ENCODE peak calls at places on chromosome 20, in ten cellular contexts. W, H, B, P, J, O, M, R, A and E are unnamed samples.
A peak's percentile ranks its signal among the peaks of the same experiment; 100 is the strongest.

GRCh38 chr20:44997171-44997570 is 30.9 kb downstream of the STK4 start:
- DNase-seq in O (no peak), H (no peak), R (no peak), B (no peak), W (no peak), J (no peak), A (no peak), P (no peak), M (no peak), E (no peak)

GRCh38 chr20:20668639-20669038 is 43.8 kb downstream of the RALGAPA2 start:
- DNase-seq in H (no peak), B (no peak), R (no peak), M (peak; percentile 9), W (no peak), O (peak; percentile 71), J (no peak), P (no peak), A (no peak), E (peak; percentile 69)

GRCh38 chr20:2703716-2704475 is 11.3 kb downstream of the EBF4 start:
- DNase-seq in H (no peak), W (no peak), M (no peak), P (no peak), A (no peak), B (no peak), R (no peak), J (no peak), O (no peak), E (no peak)

GRCh38 chr20:32995802-32996201 is 8.4 kb downstream of the SUN5 start:
- DNase-seq in W (no peak), B (no peak), O (no peak), A (no peak), P (no peak), M (no peak), H (no peak), R (no peak), J (no peak), E (no peak)

GRCh38 chr20:44725852-44726251 is 10.7 kb downstream of the CCN5 start:
- DNase-seq in R (no peak), O (no peak), B (no peak), W (no peak), A (no peak), J (no peak), H (no peak), M (no peak), P (no peak), E (no peak)

GRCh38 chr20:25368526-25368925 is 22.1 kb downstream of the ABHD12 start:
- DNase-seq in W (no peak), R (no peak), O (no peak), H (no peak), P (no peak), B (no peak), M (no peak), J (no peak), A (no peak), E (no peak)

GRCh38 chr20:43536817-43537440 is 21.9 kb upstream of the SGK2 start:
- DNase-seq in W (no peak), B (peak; percentile 24), J (peak; percentile 62), A (no peak), H (no peak), O (no peak), P (no peak), R (no peak), M (no peak), E (no peak)

GRCh38 chr20:38875170-38875993 is 50.8 kb upstream of the FAM83D start:
- DNase-seq in A (peak; percentile 69), R (no peak), O (peak; percentile 79), B (no peak), H (no peak), W (no peak), P (no peak), J (no peak), M (no peak), E (peak; percentile 97)

GRCh38 chr20:34343458-34344255 is 19.4 kb upstream of the ITCH start:
- DNase-seq in J (no peak), M (no peak), R (no peak), H (no peak), A (no peak), P (no peak), B (no peak), W (no peak), O (no peak), E (no peak)

GRCh38 chr20:3784226-3784853 is 2.2 kb downstream of the CENPB start:
- DNase-seq in H (no peak), R (no peak), P (no peak), O (no peak), J (peak; percentile 42), A (no peak), W (no peak), M (no peak), B (no peak), E (no peak)

GRCh38 chr20:41686961-41687360 is 68.8 kb upstream of the CHD6 start:
- DNase-seq in M (no peak), R (no peak), J (no peak), P (no peak), O (no peak), H (no peak), A (no peak), B (no peak), W (no peak), E (no peak)

GRCh38 chr20:25218492-25218891 is 23.0 kb downstream of the ENTPD6 start:
- DNase-seq in O (no peak), M (no peak), R (no peak), B (no peak), H (no peak), W (no peak), A (no peak), P (no peak), J (no peak), E (no peak)

GRCh38 chr20:57384953-57385761 is 6.0 kb upstream of the RBM38 start:
- DNase-seq in B (no peak), M (no peak), J (no peak), A (no peak), O (no peak), H (no peak), W (no peak), R (no peak), P (no peak), E (no peak)

GRCh38 chr20:1536893-1537730 is 20.4 kb downstream of the SIRPD start:
- DNase-seq in A (no peak), W (no peak), H (no peak), R (no peak), P (no peak), M (no peak), O (no peak), B (no peak), J (no peak), E (no peak)

GRCh38 chr20:8757146-8757545 is 311.7 kb upstream of the PLCB4 start:
- DNase-seq in B (no peak), W (no peak), J (peak; percentile 83), A (no peak), M (peak; percentile 66), H (no peak), R (no peak), P (no peak), O (no peak), E (no peak)

GRCh38 chr20:52420805-52421204 is 229.2 kb upstream of the ZFP64 start:
- DNase-seq in A (no peak), B (no peak), J (no peak), W (no peak), M (peak; percentile 25), H (no peak), O (no peak), R (no peak), P (no peak), E (no peak)

GRCh38 chr20:25376236-25376635 is 14.4 kb downstream of the ABHD12 start:
- DNase-seq in M (no peak), B (no peak), O (no peak), P (no peak), J (no peak), A (no peak), H (no peak), R (no peak), W (no peak), E (no peak)

GRCh38 chr20:64113444-64113775 is 6.0 kb upstream of the NPBWR2 start:
- DNase-seq in R (no peak), A (no peak), H (no peak), P (no peak), O (no peak), W (no peak), B (no peak), J (no peak), M (no peak), E (no peak)

GRCh38 chr20:21397341-21398108 is at the start of gene NKX2-4:
- DNase-seq in H (no peak), M (no peak), R (no peak), O (peak; percentile 14), W (no peak), J (no peak), B (no peak), P (no peak), A (no peak), E (no peak)

GRCh38 chr20:12255571-12255970 is 337.9 kb downstream of the BTBD3 start:
- DNase-seq in H (no peak), O (no peak), W (no peak), M (no peak), J (no peak), B (no peak), P (no peak), A (no peak), R (no peak), E (no peak)

GRCh38 chr20:63445075-63445734 is 27.2 kb downstream of the KCNQ2 start:
- DNase-seq in W (no peak), H (no peak), B (no peak), R (no peak), J (no peak), M (no peak), P (no peak), O (no peak), A (no peak), E (no peak)

GRCh38 chr20:25000268-25000801 is 7.8 kb upstream of the APMAP start:
- DNase-seq in O (no peak), P (no peak), J (peak; percentile 77), R (no peak), H (no peak), B (peak; percentile 97), W (no peak), M (peak; percentile 90), A (no peak), E (no peak)

GRCh38 chr20:57804470-57805250 is 94.8 kb upstream of the PMEPA1 start:
- DNase-seq in J (no peak), P (no peak), B (no peak), A (no peak), O (no peak), M (no peak), W (no peak), H (no peak), R (no peak), E (no peak)

GRCh38 chr20:63628246-63628975 is 1.5 kb upstream of the GMEB2 start:
- DNase-seq in B (peak; percentile 85), H (no peak), A (peak; percentile 43), R (no peak), O (peak; percentile 79), P (no peak), M (peak; percentile 64), J (peak; percentile 84), W (peak; percentile 40), E (peak; percentile 82)

GRCh38 chr20:17614812-17615644 is 45.2 kb downstream of the DSTN start:
- DNase-seq in H (no peak), R (no peak), M (no peak), W (no peak), B (no peak), J (no peak), A (no peak), P (no peak), O (no peak), E (no peak)

GRCh38 chr20:52104546-52105044 is 87.0 kb downstream of the ZFP64 start:
- DNase-seq in H (no peak), A (no peak), O (peak; percentile 50), P (no peak), R (no peak), W (no peak), J (peak; percentile 57), M (peak; percentile 57), B (peak; percentile 19), E (no peak)

GRCh38 chr20:19462491-19462890 is 250.0 kb downstream of the SLC24A3 start:
- DNase-seq in R (no peak), J (no peak), W (no peak), A (no peak), M (no peak), O (no peak), B (no peak), H (no peak), P (no peak), E (no peak)

GRCh38 chr20:57320358-57320757 is 9.2 kb upstream of the SPO11 start:
- DNase-seq in H (no peak), M (no peak), B (no peak), P (no peak), O (no peak), A (no peak), J (no peak), W (no peak), R (no peak), E (no peak)